ENCODE peak calls at places on chromosome 5, in eight cellular contexts. H, L, N, Y, X, E, I and A are unnamed samples.

GRCh38 chr5:9343146-9343850 is 202.6 kb downstream of the SEMA5A start:
- DNase-seq in H (no peak), L (no peak), N (no peak), Y (no peak), X (no peak), E (no peak), I (no peak), A (no peak)

GRCh38 chr5:88045931-88046461 is 222.6 kb downstream of the TMEM161B start:
- DNase-seq in H (no peak), L (no peak), N (no peak), Y (no peak), X (no peak), E (no peak), I (no peak), A (no peak)

GRCh38 chr5:174328626-174329299 is 283.3 kb downstream of the NSG2 start:
- DNase-seq in H (no peak), L (no peak), N (no peak), Y (no peak), X (no peak), E (no peak), I (no peak), A (no peak)

GRCh38 chr5:83721878-83722779 is 1.5 kb upstream of the HAPLN1 start:
- DNase-seq in H (peak; percentile 24), L (peak; percentile 62), N (peak; percentile 84), Y (peak; percentile 58), X (peak; percentile 62), E (no peak), I (peak; percentile 32), A (peak; percentile 65)

GRCh38 chr5:170787216-170787615 is 3.7 kb downstream of the GABRP start:
- DNase-seq in H (no peak), L (no peak), N (no peak), Y (no peak), X (no peak), E (no peak), I (no peak), A (no peak)

GRCh38 chr5:157710887-157711286 is 20.3 kb upstream of the THG1L start:
- DNase-seq in H (no peak), L (no peak), N (no peak), Y (peak; percentile 15), X (no peak), E (no peak), I (no peak), A (no peak)

GRCh38 chr5:56422060-56422762 is 189.1 kb upstream of the ANKRD55 start:
- DNase-seq in H (no peak), L (no peak), N (no peak), Y (no peak), X (no peak), E (no peak), I (no peak), A (no peak)

GRCh38 chr5:42404366-42404765 is 18.9 kb upstream of the GHR start:
- DNase-seq in H (no peak), L (no peak), N (no peak), Y (no peak), X (no peak), E (no peak), I (no peak), A (no peak)

GRCh38 chr5:9903806-9904205 is 273.7 kb upstream of the TAS2R1 start:
- DNase-seq in H (no peak), L (no peak), N (no peak), Y (peak; percentile 72), X (no peak), E (no peak), I (no peak), A (no peak)

GRCh38 chr5:14491505-14491904 is 90.1 kb upstream of the OTULINL start:
- DNase-seq in H (peak; percentile 42), L (no peak), N (no peak), Y (no peak), X (no peak), E (no peak), I (no peak), A (no peak)

GRCh38 chr5:112250551-112250950 is 168.5 kb downstream of the EPB41L4A start:
- DNase-seq in H (no peak), L (no peak), N (no peak), Y (no peak), X (no peak), E (no peak), I (no peak), A (no peak)

GRCh38 chr5:112247930-112248329 is 171.1 kb downstream of the EPB41L4A start:
- DNase-seq in H (no peak), L (no peak), N (no peak), Y (no peak), X (no peak), E (no peak), I (no peak), A (no peak)

GRCh38 chr5:112240011-112240410 is 179.1 kb downstream of the EPB41L4A start:
- DNase-seq in H (no peak), L (no peak), N (no peak), Y (no peak), X (no peak), E (no peak), I (no peak), A (no peak)

GRCh38 chr5:112248643-112249042 is 170.4 kb downstream of the EPB41L4A start:
- DNase-seq in H (no peak), L (no peak), N (no peak), Y (no peak), X (no peak), E (no peak), I (no peak), A (no peak)

GRCh38 chr5:112245616-112246015 is 173.5 kb downstream of the EPB41L4A start:
- DNase-seq in H (no peak), L (no peak), N (no peak), Y (no peak), X (no peak), E (no peak), I (no peak), A (no peak)
- TF ChIP-seq CTCF in H (no peak), L (no peak), N (no peak), Y (no peak), X (no peak), E (no peak), I (no peak), A (no peak)

DNA sequence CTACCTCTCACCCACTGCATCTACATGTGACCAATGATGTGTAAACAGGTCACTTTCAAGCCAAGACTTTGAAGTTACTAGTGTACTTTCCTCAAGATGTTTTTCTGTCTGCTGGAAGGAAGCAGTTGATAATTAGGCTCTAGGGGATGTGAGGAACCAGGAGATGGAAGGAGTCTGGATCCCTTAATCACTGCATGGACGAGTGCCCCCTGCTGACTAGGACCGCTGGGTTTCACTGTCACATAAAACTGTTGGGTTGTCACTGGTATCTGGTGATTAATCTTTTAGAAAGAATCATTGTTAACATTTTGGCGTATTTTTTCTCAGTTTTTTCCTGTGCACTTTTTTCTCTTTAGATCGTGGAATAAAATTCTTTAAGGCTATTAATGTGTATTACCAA is 79.5 kb downstream of the SREK1 start:
- DNase-seq in H (no peak), L (no peak), N (no peak), Y (no peak), X (no peak), E (no peak), I (no peak), A (no peak)
- TF ChIP-seq CTCF in H (no peak), L (no peak), N (no peak), Y (peak; percentile 19), X (no peak), E (no peak), I (no peak), A (peak; percentile 40)

GRCh38 chr5:35228304-35228703 is 2.0 kb downstream of the PRLR start:
- DNase-seq in H (no peak), L (no peak), N (no peak), Y (no peak), X (no peak), E (no peak), I (no peak), A (no peak)

GRCh38 chr5:35233121-35233520 is 2.8 kb upstream of the PRLR start:
- DNase-seq in H (no peak), L (no peak), N (no peak), Y (no peak), X (no peak), E (no peak), I (no peak), A (no peak)

GRCh38 chr5:35230043-35230611 is at the start of gene PRLR:
- DNase-seq in H (peak; percentile 58), L (peak; percentile 20), N (peak; percentile 18), Y (no peak), X (peak; percentile 72), E (no peak), I (peak; percentile 53), A (no peak)

GRCh38 chr5:35232124-35232523 is 1.8 kb upstream of the PRLR start:
- DNase-seq in H (no peak), L (no peak), N (no peak), Y (no peak), X (no peak), E (no peak), I (no peak), A (no peak)

DNA sequence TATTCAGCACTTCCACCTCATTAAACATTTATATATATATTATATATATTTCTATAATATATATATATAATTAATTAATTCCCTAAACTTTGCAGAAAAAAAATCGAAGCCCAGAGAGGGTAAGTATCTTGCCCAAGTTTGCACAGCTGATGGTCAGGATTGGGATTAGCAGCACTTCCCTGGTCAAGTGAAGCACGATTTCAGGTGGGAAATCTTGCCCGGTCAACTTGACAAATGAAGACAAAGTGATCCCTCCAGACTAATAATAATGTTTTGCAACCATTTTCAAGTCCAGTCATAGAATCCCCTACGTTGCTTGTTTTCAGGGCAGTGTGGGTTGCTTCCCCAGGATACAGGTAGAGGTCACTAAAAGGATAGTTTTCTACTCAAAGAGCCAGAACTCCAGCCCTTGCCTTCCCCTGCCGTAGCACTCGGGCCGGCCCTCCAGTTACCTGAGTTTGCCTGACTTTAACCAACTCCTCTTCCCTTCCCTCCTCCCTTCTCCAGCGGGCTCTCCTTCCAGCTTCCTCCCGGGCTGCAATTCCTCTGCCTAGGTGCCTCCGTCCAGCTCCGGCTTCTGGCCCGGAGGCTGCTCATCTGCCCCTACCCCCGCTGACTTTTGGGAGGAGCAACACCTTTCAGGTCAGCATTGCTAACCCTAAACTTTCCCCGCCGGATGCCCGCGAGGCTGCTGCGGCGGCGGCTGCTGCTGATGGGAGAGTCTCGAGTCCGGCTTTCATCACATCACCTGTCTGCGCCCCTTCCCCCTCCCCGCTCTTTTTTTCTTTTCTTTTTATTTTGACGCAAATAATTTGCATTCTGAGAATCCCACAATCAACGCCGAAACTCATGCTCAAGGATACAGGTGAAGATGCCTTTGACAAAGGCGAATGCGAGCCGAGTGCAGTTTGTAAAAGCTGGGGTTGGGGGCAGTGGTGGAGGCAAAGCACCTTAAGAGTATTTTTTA is 928 bp downstream of the PRLR start:
- DNase-seq in H (no peak), L (no peak), N (peak; percentile 9), Y (no peak), X (no peak), E (no peak), I (peak; percentile 27), A (no peak)
- TF ChIP-seq CTCF in H (no peak), L (no peak), N (no peak), Y (no peak), X (no peak), E (no peak), I (no peak), A (peak; percentile 56)

GRCh38 chr5:54160329-54160728 is 150.0 kb downstream of the ARL15 start:
- DNase-seq in H (no peak), L (no peak), N (no peak), Y (no peak), X (no peak), E (no peak), I (no peak), A (no peak)

GRCh38 chr5:54162184-54162583 is 148.2 kb downstream of the ARL15 start:
- DNase-seq in H (no peak), L (no peak), N (no peak), Y (no peak), X (no peak), E (no peak), I (no peak), A (no peak)

GRCh38 chr5:54159837-54160215 is 150.5 kb downstream of the ARL15 start:
- DNase-seq in H (no peak), L (no peak), N (no peak), Y (no peak), X (no peak), E (no peak), I (no peak), A (no peak)

GRCh38 chr5:54159153-54159836 is 151.1 kb downstream of the ARL15 start:
- DNase-seq in H (no peak), L (no peak), N (no peak), Y (no peak), X (no peak), E (no peak), I (no peak), A (no peak)
- TF ChIP-seq CTCF in H (no peak), L (peak; percentile 10), N (no peak), Y (no peak), X (no peak), E (no peak), I (no peak), A (no peak)